ENCODE peak calls at places on chromosomes 2 and 18, in five cellular contexts. One of them, this sample, is unnamed.

GRCh38 chr2:46032161-46032813 is 264.9 kb upstream of the EPAS1 start:
- DNase-seq in NCI-H2171 treated with DMSO at 0.1 percent for 48 hours: no peak
- DNase-seq in activated CD4-positive, alpha-beta T cell treated with anti-CD3 and anti-CD28 coated beads for 24 hours: no peak
- DNase-seq in C1 segment of cervical spinal cord: no peak
- DNase-seq in activated naive CD4-positive, alpha-beta T cell treated with anti-CD3 and anti-CD28 coated beads, Interleukin-2, amount 50 U/mL, for 16 hours: no peak
- DNase-seq in this sample: no peak

GRCh38 chr2:201972621-201973255 is 60.9 kb upstream of the FZD7 start:
- DNase-seq in NCI-H2171 treated with DMSO at 0.1 percent for 48 hours: no peak
- DNase-seq in activated CD4-positive, alpha-beta T cell treated with anti-CD3 and anti-CD28 coated beads for 24 hours: no peak
- DNase-seq in C1 segment of cervical spinal cord: no peak
- DNase-seq in activated naive CD4-positive, alpha-beta T cell treated with anti-CD3 and anti-CD28 coated beads, Interleukin-2, amount 50 U/mL, for 16 hours: no peak
- DNase-seq in this sample: no peak

GRCh38 chr18:13551305-13551603 is 175.1 kb downstream of the FAM210A start:
- DNase-seq in NCI-H2171 treated with DMSO at 0.1 percent for 48 hours: no peak
- DNase-seq in activated CD4-positive, alpha-beta T cell treated with anti-CD3 and anti-CD28 coated beads for 24 hours: no peak
- DNase-seq in C1 segment of cervical spinal cord: no peak
- DNase-seq in activated naive CD4-positive, alpha-beta T cell treated with anti-CD3 and anti-CD28 coated beads, Interleukin-2, amount 50 U/mL, for 16 hours: no peak
- DNase-seq in this sample: no peak

GRCh38 chr2:215028231-215028630 is 110.2 kb downstream of the ABCA12 start:
- DNase-seq in NCI-H2171 treated with DMSO at 0.1 percent for 48 hours: no peak
- DNase-seq in activated CD4-positive, alpha-beta T cell treated with anti-CD3 and anti-CD28 coated beads for 24 hours: no peak
- DNase-seq in C1 segment of cervical spinal cord: no peak
- DNase-seq in activated naive CD4-positive, alpha-beta T cell treated with anti-CD3 and anti-CD28 coated beads, Interleukin-2, amount 50 U/mL, for 16 hours: no peak
- DNase-seq in this sample: no peak

GRCh38 chr2:20040489-20041172 is 10.8 kb downstream of the LAPTM4A start:
- DNase-seq in NCI-H2171 treated with DMSO at 0.1 percent for 48 hours: no peak
- DNase-seq in activated CD4-positive, alpha-beta T cell treated with anti-CD3 and anti-CD28 coated beads for 24 hours: no peak
- DNase-seq in C1 segment of cervical spinal cord: no peak
- DNase-seq in activated naive CD4-positive, alpha-beta T cell treated with anti-CD3 and anti-CD28 coated beads, Interleukin-2, amount 50 U/mL, for 16 hours: no peak
- DNase-seq in this sample: no peak

GRCh38 chr18:25351773-25352628 is at the start of gene ZNF521:
- DNase-seq in NCI-H2171 treated with DMSO at 0.1 percent for 48 hours: peak
- DNase-seq in activated CD4-positive, alpha-beta T cell treated with anti-CD3 and anti-CD28 coated beads for 24 hours: peak
- DNase-seq in C1 segment of cervical spinal cord: peak
- DNase-seq in activated naive CD4-positive, alpha-beta T cell treated with anti-CD3 and anti-CD28 coated beads, Interleukin-2, amount 50 U/mL, for 16 hours: peak
- DNase-seq in this sample: peak

GRCh38 chr2:197993830-197994229 is 189.4 kb downstream of the PLCL1 start:
- DNase-seq in NCI-H2171 treated with DMSO at 0.1 percent for 48 hours: no peak
- DNase-seq in activated CD4-positive, alpha-beta T cell treated with anti-CD3 and anti-CD28 coated beads for 24 hours: no peak
- DNase-seq in C1 segment of cervical spinal cord: no peak
- DNase-seq in activated naive CD4-positive, alpha-beta T cell treated with anti-CD3 and anti-CD28 coated beads, Interleukin-2, amount 50 U/mL, for 16 hours: no peak
- DNase-seq in this sample: no peak

GRCh38 chr2:42979870-42980763 is 187.7 kb upstream of the HAAO start:
- DNase-seq in NCI-H2171 treated with DMSO at 0.1 percent for 48 hours: no peak
- DNase-seq in activated CD4-positive, alpha-beta T cell treated with anti-CD3 and anti-CD28 coated beads for 24 hours: no peak
- DNase-seq in C1 segment of cervical spinal cord: no peak
- DNase-seq in activated naive CD4-positive, alpha-beta T cell treated with anti-CD3 and anti-CD28 coated beads, Interleukin-2, amount 50 U/mL, for 16 hours: no peak
- DNase-seq in this sample: no peak

GRCh38 chr2:20609349-20609994 is 41.4 kb downstream of the HS1BP3 start:
- DNase-seq in NCI-H2171 treated with DMSO at 0.1 percent for 48 hours: peak
- DNase-seq in activated CD4-positive, alpha-beta T cell treated with anti-CD3 and anti-CD28 coated beads for 24 hours: no peak
- DNase-seq in C1 segment of cervical spinal cord: peak
- DNase-seq in activated naive CD4-positive, alpha-beta T cell treated with anti-CD3 and anti-CD28 coated beads, Interleukin-2, amount 50 U/mL, for 16 hours: peak
- DNase-seq in this sample: no peak

GRCh38 chr2:150274108-150274507 is 213.4 kb downstream of the RND3 start:
- DNase-seq in NCI-H2171 treated with DMSO at 0.1 percent for 48 hours: no peak
- DNase-seq in activated CD4-positive, alpha-beta T cell treated with anti-CD3 and anti-CD28 coated beads for 24 hours: no peak
- DNase-seq in C1 segment of cervical spinal cord: no peak
- DNase-seq in activated naive CD4-positive, alpha-beta T cell treated with anti-CD3 and anti-CD28 coated beads, Interleukin-2, amount 50 U/mL, for 16 hours: no peak
- DNase-seq in this sample: no peak

GRCh38 chr2:150120271-150120950 is 367.1 kb downstream of the RND3 start:
- DNase-seq in NCI-H2171 treated with DMSO at 0.1 percent for 48 hours: no peak
- DNase-seq in activated CD4-positive, alpha-beta T cell treated with anti-CD3 and anti-CD28 coated beads for 24 hours: no peak
- DNase-seq in C1 segment of cervical spinal cord: no peak
- DNase-seq in activated naive CD4-positive, alpha-beta T cell treated with anti-CD3 and anti-CD28 coated beads, Interleukin-2, amount 50 U/mL, for 16 hours: no peak
- DNase-seq in this sample: no peak

GRCh38 chr2:137947714-137948336 is 16.4 kb upstream of the HNMT start:
- DNase-seq in NCI-H2171 treated with DMSO at 0.1 percent for 48 hours: peak
- DNase-seq in activated CD4-positive, alpha-beta T cell treated with anti-CD3 and anti-CD28 coated beads for 24 hours: peak
- DNase-seq in C1 segment of cervical spinal cord: peak
- DNase-seq in activated naive CD4-positive, alpha-beta T cell treated with anti-CD3 and anti-CD28 coated beads, Interleukin-2, amount 50 U/mL, for 16 hours: peak
- DNase-seq in this sample: peak

GRCh38 chr2:198309673-198310280 is 505.4 kb downstream of the PLCL1 start:
- DNase-seq in NCI-H2171 treated with DMSO at 0.1 percent for 48 hours: peak
- DNase-seq in activated CD4-positive, alpha-beta T cell treated with anti-CD3 and anti-CD28 coated beads for 24 hours: peak
- DNase-seq in C1 segment of cervical spinal cord: no peak
- DNase-seq in activated naive CD4-positive, alpha-beta T cell treated with anti-CD3 and anti-CD28 coated beads, Interleukin-2, amount 50 U/mL, for 16 hours: peak
- DNase-seq in this sample: peak

GRCh38 chr2:109497911-109498870 is 115.6 kb downstream of the SEPTIN10 start:
- DNase-seq in NCI-H2171 treated with DMSO at 0.1 percent for 48 hours: peak
- DNase-seq in activated CD4-positive, alpha-beta T cell treated with anti-CD3 and anti-CD28 coated beads for 24 hours: no peak
- DNase-seq in C1 segment of cervical spinal cord: peak
- DNase-seq in activated naive CD4-positive, alpha-beta T cell treated with anti-CD3 and anti-CD28 coated beads, Interleukin-2, amount 50 U/mL, for 16 hours: no peak
- DNase-seq in this sample: peak

GRCh38 chr2:215769246-215769645 is 244.1 kb downstream of the MREG start:
- DNase-seq in NCI-H2171 treated with DMSO at 0.1 percent for 48 hours: no peak
- DNase-seq in activated CD4-positive, alpha-beta T cell treated with anti-CD3 and anti-CD28 coated beads for 24 hours: no peak
- DNase-seq in C1 segment of cervical spinal cord: no peak
- DNase-seq in activated naive CD4-positive, alpha-beta T cell treated with anti-CD3 and anti-CD28 coated beads, Interleukin-2, amount 50 U/mL, for 16 hours: no peak
- DNase-seq in this sample: no peak

GRCh38 chr2:100741880-100742814 is 77.8 kb upstream of the NPAS2 start:
- DNase-seq in NCI-H2171 treated with DMSO at 0.1 percent for 48 hours: no peak
- DNase-seq in activated CD4-positive, alpha-beta T cell treated with anti-CD3 and anti-CD28 coated beads for 24 hours: no peak
- DNase-seq in C1 segment of cervical spinal cord: no peak
- DNase-seq in activated naive CD4-positive, alpha-beta T cell treated with anti-CD3 and anti-CD28 coated beads, Interleukin-2, amount 50 U/mL, for 16 hours: no peak
- DNase-seq in this sample: no peak

GRCh38 chr18:39761273-39761672 is 2193.8 kb upstream of the PIK3C3 start:
- DNase-seq in NCI-H2171 treated with DMSO at 0.1 percent for 48 hours: no peak
- DNase-seq in activated CD4-positive, alpha-beta T cell treated with anti-CD3 and anti-CD28 coated beads for 24 hours: no peak
- DNase-seq in C1 segment of cervical spinal cord: no peak
- DNase-seq in activated naive CD4-positive, alpha-beta T cell treated with anti-CD3 and anti-CD28 coated beads, Interleukin-2, amount 50 U/mL, for 16 hours: no peak
- DNase-seq in this sample: no peak

GRCh38 chr2:118845843-118846666 is 1.4 kb downstream of the EN1 start:
- DNase-seq in NCI-H2171 treated with DMSO at 0.1 percent for 48 hours: no peak
- DNase-seq in activated CD4-positive, alpha-beta T cell treated with anti-CD3 and anti-CD28 coated beads for 24 hours: no peak
- DNase-seq in C1 segment of cervical spinal cord: no peak
- DNase-seq in activated naive CD4-positive, alpha-beta T cell treated with anti-CD3 and anti-CD28 coated beads, Interleukin-2, amount 50 U/mL, for 16 hours: no peak
- DNase-seq in this sample: peak

GRCh38 chr2:152369176-152369860 is 34.3 kb downstream of the FMNL2 start:
- DNase-seq in NCI-H2171 treated with DMSO at 0.1 percent for 48 hours: no peak
- DNase-seq in activated CD4-positive, alpha-beta T cell treated with anti-CD3 and anti-CD28 coated beads for 24 hours: no peak
- DNase-seq in C1 segment of cervical spinal cord: no peak
- DNase-seq in activated naive CD4-positive, alpha-beta T cell treated with anti-CD3 and anti-CD28 coated beads, Interleukin-2, amount 50 U/mL, for 16 hours: no peak
- DNase-seq in this sample: no peak